ENCODE peak calls at places on chromosome 13, in nine cellular contexts. I is cardiac muscle cell, G is sigmoid colon, J is thoracic aorta, P is adrenal gland, S is mammary epithelial cell, A is neuronal stem cell, Q is heart right ventricle, D is left lung. C is an unnamed sample.
A peak's percentile ranks its signal among the peaks of the same experiment; 100 is the strongest.

GRCh38 chr13:46160474-46161066 is 21.4 kb downstream of the LCP1 start:
- DNase-seq in I (peak; percentile 45), G (no peak), J (no peak), P (no peak), S (peak; percentile 36), A (peak; percentile 49), Q (no peak), D (no peak), C (peak; percentile 70)

GRCh38 chr13:75760182-75760981 is 124.3 kb downstream of the LMO7 start:
- DNase-seq in I (peak; percentile 40), G (no peak), J (no peak), P (no peak), S (peak; percentile 94), A (no peak), Q (no peak), D (no peak), C (peak; percentile 83)

GRCh38 chr13:44921931-44922758 is 67.1 kb downstream of the NUFIP1 start:
- DNase-seq in I (peak; percentile 6), G (peak; percentile 79), J (peak; percentile 62), P (peak; percentile 84), S (peak; percentile 83), A (no peak), Q (no peak), D (no peak), C (peak; percentile 65)

GRCh38 chr13:60617863-60618733 is 221.1 kb downstream of the TDRD3 start:
- DNase-seq in I (peak; percentile 14), G (no peak), J (no peak), P (peak; percentile 21), S (no peak), A (no peak), Q (no peak), D (no peak), C (peak; percentile 19)

GRCh38 chr13:95704510-95704909 is 27.6 kb downstream of the DNAJC3 start:
- DNase-seq in I (no peak), G (no peak), J (no peak), P (no peak), S (no peak), A (no peak), Q (no peak), D (no peak), C (no peak)

GRCh38 chr13:107835339-107836018 is 379.9 kb downstream of the LIG4 start:
- DNase-seq in I (no peak), G (no peak), J (no peak), P (no peak), S (peak; percentile 68), A (no peak), Q (no peak), D (no peak), C (no peak)

GRCh38 chr13:40221460-40222201 is 444.8 kb downstream of the FOXO1 start:
- DNase-seq in I (no peak), G (no peak), J (no peak), P (no peak), S (peak; percentile 83), A (no peak), Q (no peak), D (no peak), C (peak; percentile 49)

GRCh38 chr13:110209950-110210603 is 96.9 kb downstream of the COL4A1 start:
- DNase-seq in I (no peak), G (no peak), J (no peak), P (no peak), S (peak; percentile 68), A (no peak), Q (no peak), D (no peak), C (no peak)

GRCh38 chr13:20942938-20943518 is 40.5 kb upstream of the XPO4 start:
- DNase-seq in I (no peak), G (no peak), J (no peak), P (no peak), S (no peak), A (no peak), Q (no peak), D (no peak), C (no peak)

GRCh38 chr13:20938302-20938701 is 35.8 kb upstream of the XPO4 start:
- DNase-seq in I (no peak), G (no peak), J (no peak), P (no peak), S (no peak), A (no peak), Q (no peak), D (no peak), C (no peak)

GRCh38 chr13:20943519-20944012 is 41.0 kb upstream of the XPO4 start:
- DNase-seq in I (peak; percentile 81), G (peak; percentile 95), J (peak; percentile 62), P (peak; percentile 95), S (peak; percentile 85), A (peak; percentile 54), Q (peak; percentile 84), D (peak; percentile 89), C (peak; percentile 92)

GRCh38 chr13:20940083-20940482 is 37.5 kb upstream of the XPO4 start:
- DNase-seq in I (no peak), G (no peak), J (no peak), P (no peak), S (no peak), A (no peak), Q (no peak), D (no peak), C (peak; percentile 23)

GRCh38 chr13:20939662-20940061 is 37.1 kb upstream of the XPO4 start:
- DNase-seq in I (no peak), G (no peak), J (no peak), P (no peak), S (no peak), A (no peak), Q (peak; percentile 25), D (no peak), C (no peak)
- H3K27ac ChIP-seq in I (peak overlapping the region; percentile 7), G (peak overlapping the region; percentile 55), J (no peak overlapping the region), P (no peak overlapping the region), S (no peak overlapping the region), A (no peak overlapping the region), Q (no peak overlapping the region), D (no peak overlapping the region), C (peak overlapping the region; percentile 54)

GRCh38 chr13:48489666-48490065 is 43.2 kb downstream of the RCBTB2 start:
- DNase-seq in I (no peak), G (no peak), J (no peak), P (no peak), S (no peak), A (no peak), Q (no peak), D (no peak), C (no peak)

GRCh38 chr13:48492123-48493075 is 40.5 kb downstream of the RCBTB2 start:
- DNase-seq in I (peak; percentile 11), G (peak; percentile 88), J (no peak), P (peak; percentile 78), S (peak; percentile 57), A (no peak), Q (peak; percentile 79), D (peak; percentile 86), C (peak; percentile 27)

GRCh38 chr13:48490241-48490640 is 42.6 kb downstream of the RCBTB2 start:
- DNase-seq in I (no peak), G (no peak), J (no peak), P (no peak), S (no peak), A (no peak), Q (no peak), D (no peak), C (no peak)

GRCh38 chr13:48493076-48493765 is 39.7 kb downstream of the RCBTB2 start:
- DNase-seq in I (no peak), G (no peak), J (no peak), P (no peak), S (peak; percentile 72), A (no peak), Q (no peak), D (no peak), C (no peak)

GRCh38 chr13:48491423-48492122 is 41.3 kb downstream of the RCBTB2 start:
- DNase-seq in I (no peak), G (no peak), J (no peak), P (no peak), S (peak; percentile 13), A (no peak), Q (no peak), D (no peak), C (no peak)
- H3K27ac ChIP-seq in I (no peak overlapping the region), G (peak overlapping the region; percentile 59), J (peak overlapping the region; percentile 34), P (peak overlapping the region; percentile 80), S (no peak overlapping the region), A (no peak overlapping the region), Q (peak overlapping the region; percentile 61), D (peak overlapping the region; percentile 77), C (peak overlapping the region; percentile 28)

DNA sequence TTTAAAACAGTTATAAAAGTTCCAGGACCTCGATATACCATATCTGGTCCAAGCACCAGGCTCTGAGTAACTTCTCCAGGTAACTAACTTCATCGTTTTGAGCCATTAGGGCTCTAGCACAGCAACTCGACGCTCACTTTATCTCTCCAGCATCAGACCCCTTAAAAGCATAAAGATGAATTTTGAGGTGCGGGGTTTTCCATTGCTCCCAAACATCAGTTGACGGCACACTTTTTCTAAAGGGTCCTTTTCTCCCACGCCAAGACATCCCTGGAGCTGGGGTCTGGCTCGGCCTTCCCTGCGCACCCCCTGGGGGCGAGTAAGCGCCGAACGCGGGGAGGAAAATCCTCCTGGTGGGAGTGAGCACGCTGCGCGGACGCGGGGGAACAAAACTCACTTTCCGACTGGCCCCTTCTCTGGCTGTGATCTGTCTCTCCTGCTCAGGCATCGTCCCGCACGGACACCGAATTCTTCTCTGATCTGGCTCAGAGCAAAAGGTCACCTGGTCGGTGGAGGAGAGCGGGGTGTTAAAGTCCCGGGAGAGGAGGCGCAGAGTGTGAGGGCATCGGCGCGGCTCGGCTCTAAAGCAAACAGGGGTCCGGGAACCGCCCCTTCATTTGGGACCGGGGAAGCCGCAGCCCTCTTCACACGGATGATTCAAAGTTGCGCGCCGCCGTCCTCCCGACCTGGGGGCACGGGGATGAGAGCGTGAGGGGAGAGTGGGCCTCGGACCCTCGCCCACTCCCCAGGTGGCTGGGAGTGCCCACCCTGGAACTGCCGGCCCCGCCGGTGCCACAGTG is at the start of gene ATP7B:
- DNase-seq in I (peak; percentile 52), G (peak; percentile 68), J (no peak), P (peak; percentile 19), S (no peak), A (peak; percentile 45), Q (peak; percentile 15), D (peak; percentile 81), C (peak; percentile 43)
- H3K27ac ChIP-seq in I (peak within 1 kb of the TSS; percentile 92), G (peak within 1 kb of the TSS; percentile 79), J (peak within 1 kb of the TSS; percentile 66), P (peak within 1 kb of the TSS; percentile 64), S (peak within 1 kb of the TSS; percentile 86), A (peak within 1 kb of the TSS; percentile 44), Q (peak within 1 kb of the TSS; percentile 72), D (peak within 1 kb of the TSS; percentile 45), C (peak within 1 kb of the TSS; percentile 72)

GRCh38 chr13:99976502-99977115 is 5.0 kb upstream of the ZIC2 start:
- DNase-seq in I (no peak), G (no peak), J (no peak), P (no peak), S (no peak), A (no peak), Q (no peak), D (no peak), C (no peak)
- H3K27ac ChIP-seq in I (no peak overlapping the region), G (no peak overlapping the region), J (no peak overlapping the region), P (no peak overlapping the region), S (no peak overlapping the region), A (no peak overlapping the region), Q (no peak overlapping the region), D (no peak overlapping the region), C (no peak overlapping the region)

C was measured in hepatocyte.